ENCODE peak calls at places on chromosomes 6 and 20, in eight cellular contexts. S, Q, X, M, V, A, C and B are unnamed samples.

GRCh38 chr20:24737212-24737850 is 211.7 kb upstream of the CST7 start:
- DNase-seq in S (no peak), Q (no peak), X (no peak), M (no peak), V (no peak), A (no peak), C (no peak), B (no peak)

GRCh38 chr6:153145591-153145990 is 14.5 kb upstream of the RGS17 start:
- DNase-seq in S (no peak), Q (no peak), X (no peak), M (no peak), V (peak; percentile 34), A (no peak), C (no peak), B (no peak)

GRCh38 chr6:116568111-116568510 is 3.2 kb upstream of the RWDD1 start:
- DNase-seq in S (no peak), Q (no peak), X (no peak), M (no peak), V (no peak), A (no peak), C (no peak), B (no peak)

GRCh38 chr6:46719099-46719498 is 16.1 kb downstream of the PLA2G7 start:
- DNase-seq in S (peak; percentile 71), Q (no peak), X (no peak), M (no peak), V (no peak), A (no peak), C (no peak), B (no peak)

GRCh38 chr6:3041606-3042005 is 26.7 kb upstream of the RIPK1 start:
- DNase-seq in S (no peak), Q (no peak), X (no peak), M (no peak), V (no peak), A (no peak), C (no peak), B (no peak)

GRCh38 chr6:23350752-23351453 is 775.1 kb upstream of the NRSN1 start:
- DNase-seq in S (no peak), Q (no peak), X (no peak), M (no peak), V (no peak), A (no peak), C (no peak), B (no peak)

GRCh38 chr6:106799008-106799952 is 169.9 kb downstream of the QRSL1 start:
- DNase-seq in S (peak; percentile 30), Q (peak; percentile 47), X (no peak), M (no peak), V (no peak), A (peak; percentile 34), C (no peak), B (no peak)

GRCh38 chr6:42704937-42705374 is 17.4 kb downstream of the PRPH2 start:
- DNase-seq in S (no peak), Q (no peak), X (no peak), M (no peak), V (no peak), A (no peak), C (no peak), B (no peak)

GRCh38 chr20:38373231-38373867 is 27.1 kb downstream of the LBP start:
- DNase-seq in S (no peak), Q (no peak), X (peak; percentile 34), M (no peak), V (no peak), A (no peak), C (no peak), B (no peak)

GRCh38 chr6:75852721-75853120 is 103.7 kb downstream of the MYO6 start:
- DNase-seq in S (no peak), Q (peak; percentile 61), X (no peak), M (no peak), V (no peak), A (no peak), C (no peak), B (no peak)

GRCh38 chr6:87182321-87182720 is 27.0 kb downstream of the ZNF292 start:
- DNase-seq in S (no peak), Q (no peak), X (no peak), M (no peak), V (no peak), A (no peak), C (no peak), B (no peak)

GRCh38 chr6:33882154-33882553 is 78.4 kb upstream of the MLN start:
- DNase-seq in S (no peak), Q (no peak), X (peak; percentile 66), M (no peak), V (no peak), A (peak; percentile 40), C (no peak), B (no peak)

GRCh38 chr20:51930775-51931174 is 128.5 kb upstream of the SALL4 start:
- DNase-seq in S (peak; percentile 19), Q (peak; percentile 49), X (no peak), M (no peak), V (no peak), A (no peak), C (no peak), B (no peak)

GRCh38 chr6:83096791-83097190 is 29.3 kb downstream of the DOP1A start:
- DNase-seq in S (no peak), Q (no peak), X (no peak), M (no peak), V (no peak), A (no peak), C (no peak), B (no peak)

GRCh38 chr6:6547111-6547879 is 41.2 kb upstream of the LY86 start:
- DNase-seq in S (no peak), Q (peak; percentile 67), X (peak; percentile 86), M (peak; percentile 89), V (peak; percentile 85), A (peak; percentile 91), C (peak; percentile 63), B (peak; percentile 91)

GRCh38 chr6:6543181-6543879 is 45.2 kb upstream of the LY86 start:
- DNase-seq in S (no peak), Q (no peak), X (no peak), M (no peak), V (no peak), A (no peak), C (no peak), B (no peak)

GRCh38 chr6:6546318-6547110 is 42.0 kb upstream of the LY86 start:
- DNase-seq in S (no peak), Q (no peak), X (peak; percentile 19), M (peak; percentile 23), V (peak; percentile 73), A (peak; percentile 68), C (no peak), B (peak; percentile 60)

GRCh38 chr6:6542357-6542756 is 46.2 kb upstream of the LY86 start:
- DNase-seq in S (no peak), Q (no peak), X (no peak), M (no peak), V (no peak), A (no peak), C (no peak), B (no peak)

DNA sequence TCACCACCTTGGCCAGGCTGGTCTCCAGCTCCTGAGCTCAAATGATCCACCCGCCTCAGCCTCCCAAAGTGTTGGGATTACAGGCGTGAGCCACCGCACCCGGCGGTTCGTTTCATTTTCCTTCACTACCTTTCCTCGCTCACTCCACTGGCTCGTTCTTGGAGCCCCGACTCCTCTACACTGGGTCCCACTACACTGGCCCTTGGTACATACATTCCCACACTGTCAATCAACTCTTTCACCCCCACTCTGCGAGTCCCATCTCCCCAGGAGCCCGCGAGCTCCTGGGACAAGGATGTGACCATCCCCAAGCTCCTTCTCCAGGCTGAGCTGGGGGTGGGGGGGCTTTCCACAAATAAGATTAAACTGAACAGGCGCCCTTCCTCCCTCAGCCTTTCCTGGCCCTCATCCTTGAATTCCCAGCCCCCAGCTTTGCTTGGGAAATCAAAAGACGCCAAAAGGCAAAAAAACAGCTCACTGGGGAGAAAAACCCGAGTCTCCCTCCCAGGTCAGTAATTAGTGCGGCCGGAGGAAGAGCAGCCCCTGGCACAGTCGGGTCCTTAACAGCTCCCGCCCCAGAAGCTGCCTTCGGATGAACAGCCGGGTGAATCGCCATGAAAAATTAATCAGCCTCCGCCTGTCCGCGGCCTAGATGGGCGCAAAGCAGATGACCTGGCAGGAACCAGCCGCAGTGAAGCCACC is 42.8 kb upstream of the LY86 start:
- DNase-seq in S (no peak), Q (no peak), X (no peak), M (no peak), V (no peak), A (peak; percentile 2), C (no peak), B (no peak)
- H3K4me3 ChIP-seq in S (peak overlapping the region; percentile 46), Q (no peak overlapping the region), X (no peak overlapping the region), M (peak overlapping the region; percentile 24), V (peak overlapping the region; percentile 41), A (peak overlapping the region; percentile 22), C (peak overlapping the region; percentile 34), B (no peak overlapping the region)

DNA sequence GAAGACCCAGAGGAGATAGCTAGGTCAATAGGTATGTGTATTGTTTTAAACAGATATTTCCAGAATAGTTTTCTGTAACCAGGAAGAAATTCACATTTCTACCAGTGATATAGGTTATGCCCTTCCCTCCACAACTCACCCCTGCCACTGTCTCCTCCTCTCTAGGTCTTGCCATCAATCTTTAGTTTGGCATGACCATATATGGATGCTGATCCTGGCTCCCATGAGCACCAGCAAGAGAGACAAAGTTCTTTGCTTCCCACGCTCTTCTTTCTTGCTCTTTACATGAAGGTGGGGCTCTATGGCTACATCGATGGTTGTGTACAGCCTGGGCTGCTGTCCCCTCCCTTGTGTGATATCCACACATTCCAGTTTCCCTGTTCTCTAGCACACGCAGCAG is 459.4 kb upstream of the ID4 start:
- DNase-seq in S (no peak), Q (no peak), X (no peak), M (no peak), V (no peak), A (peak; percentile 5), C (no peak), B (no peak)
- H3K9me3 ChIP-seq in S (no peaks in the 10 kb centered on the region), Q (no peaks in the 10 kb centered on the region), X (no peaks in the 10 kb centered on the region), M (no peaks in the 10 kb centered on the region), V (no peaks in the 10 kb centered on the region), A (no peaks in the 10 kb centered on the region), C (no peaks in the 10 kb centered on the region), B (no peaks in the 10 kb centered on the region)

DNA sequence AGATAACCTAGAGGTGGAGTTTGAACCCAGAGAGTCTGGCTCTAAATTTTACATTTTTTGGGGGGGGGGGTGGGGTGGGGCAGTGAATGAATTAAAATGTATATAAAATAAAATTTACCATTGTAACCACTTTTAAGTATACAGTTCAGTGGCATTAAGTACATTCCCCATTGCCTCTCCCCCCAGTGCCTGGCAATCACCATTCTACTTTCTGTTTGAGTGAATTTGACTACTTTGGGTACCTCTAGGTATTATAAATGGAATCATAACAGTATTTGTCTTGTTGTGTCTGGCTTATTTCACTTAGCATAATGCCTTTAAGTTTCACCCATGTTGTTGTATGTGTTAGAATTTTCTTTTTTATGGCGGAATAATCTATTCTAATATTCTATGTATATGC is 2.7 kb downstream of the FAM110A start:
- DNase-seq in S (no peak), Q (no peak), X (no peak), M (no peak), V (no peak), A (no peak), C (no peak), B (no peak)
- H3K4me3 ChIP-seq in S (no peak overlapping the region), Q (no peak overlapping the region), X (no peak overlapping the region), M (no peak overlapping the region), V (no peak overlapping the region), A (no peak overlapping the region), C (no peak overlapping the region), B (no peak overlapping the region)

DNA sequence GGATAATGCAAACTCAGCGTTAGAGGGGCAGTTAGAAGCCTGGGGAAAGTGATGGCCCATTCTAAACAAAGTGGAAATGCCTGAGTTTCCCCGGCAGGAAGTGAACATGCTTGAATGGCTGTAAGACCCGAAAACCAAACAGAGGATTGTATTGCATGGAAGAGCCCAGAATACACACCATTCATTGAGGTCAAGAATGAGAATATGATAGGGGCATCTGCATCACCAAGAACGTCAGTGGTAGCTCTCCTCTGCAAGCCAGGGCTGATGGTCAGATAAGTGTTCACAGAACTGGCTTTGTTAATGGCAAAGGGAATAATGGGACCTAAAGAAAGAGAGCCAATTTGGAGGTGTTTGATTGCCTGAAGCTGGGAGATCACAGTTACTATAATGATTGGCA is 663.4 kb downstream of the KHDRBS2 start:
- DNase-seq in S (no peak), Q (no peak), X (no peak), M (no peak), V (no peak), A (no peak), C (no peak), B (no peak)
- H3K9me3 ChIP-seq in S (no peaks in the 10 kb centered on the region), Q (no peaks in the 10 kb centered on the region), X (no peaks in the 10 kb centered on the region), M (no peaks in the 10 kb centered on the region), V (no peaks in the 10 kb centered on the region), A (no peaks in the 10 kb centered on the region), C (no peaks in the 10 kb centered on the region), B (no peaks in the 10 kb centered on the region)